ENCODE peak calls at places on chromosomes 7 and 10, in six cellular contexts. One of them, this sample, is unnamed.

GRCh38 chr7:148575640-148576411 is 14.7 kb upstream of the C7orf33 start:
- DNase-seq in neuronal stem cell: peak
- DNase-seq in H9: peak
- DNase-seq in H1: peak
- DNase-seq in IMR-90: peak
- DNase-seq in trophoblast cell: peak
- DNase-seq in this sample: peak

GRCh38 chr10:97270523-97271154 is 21.8 kb downstream of the ARHGAP19 start:
- DNase-seq in H9: no peak
- DNase-seq in IMR-90: peak
- DNase-seq in H1: no peak
- DNase-seq in trophoblast cell: no peak
- DNase-seq in neuronal stem cell: no peak
- DNase-seq in this sample: peak

GRCh38 chr10:18713077-18713476 is 53.8 kb downstream of the ARL5B start:
- DNase-seq in neuronal stem cell: no peak
- DNase-seq in trophoblast cell: peak
- DNase-seq in IMR-90: peak
- DNase-seq in H1: no peak
- DNase-seq in H9: no peak
- DNase-seq in this sample: peak

GRCh38 chr7:70776627-70777101 is 355.3 kb upstream of the GALNT17 start:
- DNase-seq in H1: no peak
- DNase-seq in neuronal stem cell: no peak
- DNase-seq in IMR-90: peak
- DNase-seq in H9: no peak
- DNase-seq in trophoblast cell: no peak
- DNase-seq in this sample: no peak

GRCh38 chr7:133491846-133492652 is 239.2 kb downstream of the EXOC4 start:
- DNase-seq in IMR-90: peak
- DNase-seq in neuronal stem cell: no peak
- DNase-seq in trophoblast cell: peak
- DNase-seq in H1: no peak
- DNase-seq in H9: no peak
- DNase-seq in this sample: peak

GRCh38 chr10:103752680-103753248 is 102.6 kb downstream of the SH3PXD2A start:
- DNase-seq in H9: no peak
- DNase-seq in neuronal stem cell: no peak
- DNase-seq in IMR-90: no peak
- DNase-seq in trophoblast cell: peak
- DNase-seq in H1: peak
- DNase-seq in this sample: no peak

GRCh38 chr10:92493362-92493761 is 80.5 kb downstream of the IDE start:
- DNase-seq in neuronal stem cell: no peak
- DNase-seq in H1: no peak
- DNase-seq in trophoblast cell: peak
- DNase-seq in IMR-90: no peak
- DNase-seq in H9: no peak
- DNase-seq in this sample: peak

GRCh38 chr7:75762350-75762917 is 9.6 kb downstream of the CCL26 start:
- DNase-seq in H1: no peak
- DNase-seq in H9: no peak
- DNase-seq in IMR-90: peak
- DNase-seq in neuronal stem cell: peak
- DNase-seq in trophoblast cell: peak
- DNase-seq in this sample: peak

GRCh38 chr7:1130021-1130990 is 29.7 kb downstream of the ZFAND2A start:
- DNase-seq in IMR-90: no peak
- DNase-seq in trophoblast cell: no peak
- DNase-seq in H1: no peak
- DNase-seq in neuronal stem cell: no peak
- DNase-seq in H9: no peak
- DNase-seq in this sample: no peak

GRCh38 chr10:22185586-22185985 is 32.2 kb downstream of the EBLN1 start:
- DNase-seq in H1: no peak
- DNase-seq in IMR-90: no peak
- DNase-seq in trophoblast cell: no peak
- DNase-seq in neuronal stem cell: no peak
- DNase-seq in H9: no peak
- DNase-seq in this sample: no peak

GRCh38 chr10:79153753-79154152 is 85.0 kb downstream of the ZMIZ1 start:
- DNase-seq in H1: no peak
- DNase-seq in trophoblast cell: no peak
- DNase-seq in H9: no peak
- DNase-seq in neuronal stem cell: no peak
- DNase-seq in IMR-90: no peak
- DNase-seq in this sample: no peak

GRCh38 chr10:12389154-12389734 is 39.9 kb downstream of the CAMK1D start:
- DNase-seq in trophoblast cell: no peak
- DNase-seq in H9: no peak
- DNase-seq in H1: no peak
- DNase-seq in IMR-90: no peak
- DNase-seq in neuronal stem cell: no peak
- DNase-seq in this sample: no peak

GRCh38 chr7:85469446-85469970 is 282.7 kb upstream of the SEMA3D start:
- DNase-seq in H9: no peak
- DNase-seq in H1: no peak
- DNase-seq in neuronal stem cell: no peak
- DNase-seq in IMR-90: peak
- DNase-seq in trophoblast cell: no peak
- DNase-seq in this sample: peak

GRCh38 chr10:8758029-8758428 is 703.5 kb downstream of the GATA3 start:
- DNase-seq in IMR-90: no peak
- DNase-seq in H1: no peak
- DNase-seq in neuronal stem cell: no peak
- DNase-seq in H9: no peak
- DNase-seq in trophoblast cell: peak
- DNase-seq in this sample: no peak

GRCh38 chr7:138865843-138866242 is 67.8 kb upstream of the ATP6V0A4 start:
- DNase-seq in neuronal stem cell: no peak
- DNase-seq in H1: peak
- DNase-seq in H9: no peak
- DNase-seq in IMR-90: no peak
- DNase-seq in trophoblast cell: no peak
- DNase-seq in this sample: no peak

GRCh38 chr10:74008212-74008731 is 10.4 kb downstream of the VCL start:
- DNase-seq in H9: no peak
- DNase-seq in trophoblast cell: peak
- DNase-seq in IMR-90: peak
- DNase-seq in H1: no peak
- DNase-seq in neuronal stem cell: no peak
- DNase-seq in this sample: peak

GRCh38 chr7:20267482-20267881 is 50.3 kb upstream of the MACC1 start:
- DNase-seq in neuronal stem cell: no peak
- DNase-seq in IMR-90: no peak
- DNase-seq in trophoblast cell: no peak
- DNase-seq in H9: peak
- DNase-seq in H1: peak
- DNase-seq in this sample: no peak

GRCh38 chr10:89773081-89773480 is 71.7 kb downstream of the KIF20B start:
- DNase-seq in IMR-90: peak
- DNase-seq in H1: no peak
- DNase-seq in neuronal stem cell: no peak
- DNase-seq in trophoblast cell: no peak
- DNase-seq in H9: no peak
- DNase-seq in this sample: no peak

GRCh38 chr10:71816421-71816851 is 34.6 kb downstream of the PSAP start:
- DNase-seq in IMR-90: no peak
- DNase-seq in H1: no peak
- DNase-seq in neuronal stem cell: no peak
- DNase-seq in trophoblast cell: no peak
- DNase-seq in H9: no peak
- DNase-seq in this sample: no peak

GRCh38 chr7:125136341-125136740 is 206.7 kb upstream of the POT1 start:
- DNase-seq in H9: no peak
- DNase-seq in trophoblast cell: no peak
- DNase-seq in IMR-90: no peak
- DNase-seq in neuronal stem cell: no peak
- DNase-seq in H1: no peak
- DNase-seq in this sample: no peak

GRCh38 chr10:120989996-120990395 is 138.8 kb downstream of the WDR11 start:
- DNase-seq in trophoblast cell: no peak
- DNase-seq in H1: no peak
- DNase-seq in H9: no peak
- DNase-seq in IMR-90: no peak
- DNase-seq in neuronal stem cell: no peak
- DNase-seq in this sample: no peak

GRCh38 chr7:128201067-128201689 is 39.9 kb upstream of the LEP start:
- DNase-seq in H9: peak
- DNase-seq in H1: peak
- DNase-seq in trophoblast cell: no peak
- DNase-seq in IMR-90: no peak
- DNase-seq in neuronal stem cell: peak
- DNase-seq in this sample: no peak

GRCh38 chr7:134317434-134317833 is 704 bp upstream of the SLC35B4 start:
- DNase-seq in H1: no peak
- DNase-seq in IMR-90: no peak
- DNase-seq in neuronal stem cell: no peak
- DNase-seq in H9: no peak
- DNase-seq in trophoblast cell: no peak
- DNase-seq in this sample: no peak

GRCh38 chr7:83414947-83415346 is 234.0 kb downstream of the SEMA3E start:
- DNase-seq in trophoblast cell: no peak
- DNase-seq in H9: no peak
- DNase-seq in H1: no peak
- DNase-seq in IMR-90: no peak
- DNase-seq in neuronal stem cell: no peak
- DNase-seq in this sample: no peak

GRCh38 chr7:132825222-132825621 is 249.0 kb upstream of the PLXNA4 start:
- DNase-seq in IMR-90: no peak
- DNase-seq in H9: no peak
- DNase-seq in trophoblast cell: no peak
- DNase-seq in neuronal stem cell: no peak
- DNase-seq in H1: no peak
- DNase-seq in this sample: no peak

GRCh38 chr7:6146666-6147065 is 115.5 kb downstream of the ANKRD61 start:
- DNase-seq in H9: no peak
- DNase-seq in trophoblast cell: no peak
- DNase-seq in H1: no peak
- DNase-seq in neuronal stem cell: no peak
- DNase-seq in IMR-90: no peak
- DNase-seq in this sample: no peak

GRCh38 chr7:6147627-6148026 is 116.5 kb downstream of the ANKRD61 start:
- DNase-seq in neuronal stem cell: no peak
- DNase-seq in H9: no peak
- DNase-seq in H1: no peak
- DNase-seq in IMR-90: no peak
- DNase-seq in trophoblast cell: no peak
- DNase-seq in this sample: no peak

GRCh38 chr7:6139189-6139996 is 108.2 kb downstream of the ANKRD61 start:
- DNase-seq in H9: no peak
- DNase-seq in trophoblast cell: no peak
- DNase-seq in H1: no peak
- DNase-seq in IMR-90: no peak
- DNase-seq in neuronal stem cell: no peak
- DNase-seq in this sample: no peak

GRCh38 chr7:6143997-6144396 is 112.8 kb downstream of the ANKRD61 start:
- DNase-seq in neuronal stem cell: no peak
- DNase-seq in IMR-90: no peak
- DNase-seq in H9: no peak
- DNase-seq in H1: no peak
- DNase-seq in trophoblast cell: no peak
- DNase-seq in this sample: no peak

GRCh38 chr7:6142871-6143380 is 111.8 kb downstream of the ANKRD61 start:
- DNase-seq in H9: no peak
- DNase-seq in IMR-90: no peak
- DNase-seq in H1: no peak
- DNase-seq in neuronal stem cell: no peak
- DNase-seq in trophoblast cell: no peak
- DNase-seq in this sample: no peak
- H2BK5ac ChIP-seq in H9: no peak
- H2BK5ac ChIP-seq in IMR-90: no peak
- H2BK5ac ChIP-seq in H1: no peak
- H2BK5ac ChIP-seq in neuronal stem cell: no peak
- H2BK5ac ChIP-seq in trophoblast cell: no peak
- H2BK5ac ChIP-seq in this sample: no peak

GRCh38 chr7:9242604-9243003 is 809.2 kb downstream of the NXPH1 start:
- DNase-seq in trophoblast cell: no peak
- DNase-seq in neuronal stem cell: no peak
- DNase-seq in H9: no peak
- DNase-seq in H1: no peak
- DNase-seq in IMR-90: no peak
- DNase-seq in this sample: no peak
- H2AFZ ChIP-seq in trophoblast cell: no peak
- H2AFZ ChIP-seq in neuronal stem cell: no peak
- H2AFZ ChIP-seq in H9: no peak
- H2AFZ ChIP-seq in H1: no peak
- H2AFZ ChIP-seq in IMR-90: no peak
- H2AFZ ChIP-seq in this sample: no peak

DNA sequence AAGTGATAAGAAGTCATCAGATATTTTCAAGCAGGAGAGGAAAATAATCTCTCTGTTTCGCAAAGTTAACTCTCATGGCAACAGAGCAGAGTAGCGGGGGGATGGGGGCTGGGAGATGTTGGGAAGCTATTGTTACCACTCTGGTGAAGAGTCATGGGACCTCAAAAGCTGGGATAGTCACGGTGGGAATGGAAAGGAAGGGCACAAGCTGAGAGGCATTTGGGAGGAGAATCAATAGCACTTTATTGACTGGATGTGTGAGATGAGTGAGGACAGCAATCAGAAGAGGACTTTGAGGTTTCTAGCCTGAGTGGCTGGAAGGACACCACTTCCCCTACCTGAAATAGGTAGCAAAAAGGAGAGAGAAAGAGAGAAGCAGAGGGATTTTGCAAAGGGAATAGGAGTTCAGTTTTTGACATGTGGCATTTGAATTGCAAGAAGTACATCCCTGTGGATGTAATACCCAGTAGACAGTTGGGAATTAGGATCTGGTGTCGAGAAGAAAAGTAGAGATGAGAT is 27.2 kb downstream of the SCD start:
- DNase-seq in IMR-90: no peak
- DNase-seq in H1: no peak
- DNase-seq in trophoblast cell: no peak
- DNase-seq in H9: no peak
- DNase-seq in neuronal stem cell: no peak
- DNase-seq in this sample: no peak
- H3K23ac ChIP-seq in IMR-90: peak
- H3K23ac ChIP-seq in H1: no peak
- H3K23ac ChIP-seq in trophoblast cell: no peak
- H3K23ac ChIP-seq in H9: no peak
- H3K23ac ChIP-seq in neuronal stem cell: no peak
- H3K23ac ChIP-seq in this sample: no peak

GRCh38 chr7:79304711-79305110 is 148.8 kb downstream of the MAGI2 start:
- DNase-seq in trophoblast cell: no peak
- DNase-seq in H1: no peak
- DNase-seq in neuronal stem cell: no peak
- DNase-seq in H9: no peak
- DNase-seq in IMR-90: no peak
- DNase-seq in this sample: no peak
- H2BK5ac ChIP-seq in trophoblast cell: no peak
- H2BK5ac ChIP-seq in H1: no peak
- H2BK5ac ChIP-seq in neuronal stem cell: no peak
- H2BK5ac ChIP-seq in H9: no peak
- H2BK5ac ChIP-seq in IMR-90: no peak
- H2BK5ac ChIP-seq in this sample: no peak

DNA sequence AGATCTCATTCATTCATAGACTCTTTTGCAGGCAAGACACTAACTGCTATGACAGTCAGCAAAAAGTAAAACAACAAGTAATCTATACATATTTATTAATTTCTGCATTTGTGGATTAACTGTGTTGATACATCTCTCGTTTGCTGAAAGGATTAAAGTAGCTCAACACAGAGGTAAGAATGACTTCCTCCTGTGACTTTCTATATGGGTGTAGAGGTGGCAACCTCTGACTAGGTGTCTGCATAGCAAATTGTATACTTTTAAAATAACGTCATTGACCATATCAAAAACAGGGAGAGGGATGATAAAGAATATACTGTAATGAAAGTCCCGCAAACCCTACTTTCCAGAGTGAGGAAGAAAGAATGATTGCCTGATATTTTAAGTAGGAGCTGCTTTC is 9.4 kb upstream of the LRRN3 start:
- DNase-seq in neuronal stem cell: no peak
- DNase-seq in H1: no peak
- DNase-seq in H9: no peak
- DNase-seq in IMR-90: no peak
- DNase-seq in trophoblast cell: no peak
- DNase-seq in this sample: no peak
- H2AFZ ChIP-seq in neuronal stem cell: peak
- H2AFZ ChIP-seq in H1: no peak
- H2AFZ ChIP-seq in H9: no peak
- H2AFZ ChIP-seq in IMR-90: no peak
- H2AFZ ChIP-seq in trophoblast cell: no peak
- H2AFZ ChIP-seq in this sample: no peak

This sample was measured in mesenchymal stem cell.